ENCODE peak calls at places on chromosome 21, in seven cellular contexts. One of them, this sample, is unnamed.
A peak's percentile ranks its signal among the peaks of the same experiment; 100 is the strongest.

GRCh38 chr21:40300300-40300699 is 433.1 kb downstream of the PCP4 start:
- DNase-seq in transverse colon: no peak
- DNase-seq in HepG2: no peak
- DNase-seq in ovary: no peak
- DNase-seq in SK-N-SH: no peak
- DNase-seq in sigmoid colon: no peak
- DNase-seq in A549: no peak
- DNase-seq in this sample: no peak

GRCh38 chr21:21860888-21861287 is 862.7 kb downstream of the NCAM2 start:
- DNase-seq in transverse colon: no peak
- DNase-seq in HepG2: no peak
- DNase-seq in ovary: no peak
- DNase-seq in SK-N-SH: no peak
- DNase-seq in sigmoid colon: no peak
- DNase-seq in A549: no peak
- DNase-seq in this sample: no peak

GRCh38 chr21:42112857-42113256 is 41.7 kb downstream of the UMODL1 start:
- DNase-seq in transverse colon: no peak
- DNase-seq in HepG2: no peak
- DNase-seq in ovary: no peak
- DNase-seq in SK-N-SH: no peak
- DNase-seq in sigmoid colon: no peak
- DNase-seq in A549: no peak
- DNase-seq in this sample: no peak

GRCh38 chr21:25878334-25878733 is 143.6 kb downstream of the GABPA start:
- DNase-seq in transverse colon: no peak
- DNase-seq in HepG2: no peak
- DNase-seq in ovary: no peak
- DNase-seq in SK-N-SH: no peak
- DNase-seq in sigmoid colon: no peak
- DNase-seq in A549: no peak
- DNase-seq in this sample: no peak

GRCh38 chr21:41726058-41726558 is 40.7 kb downstream of the RIPK4 start:
- DNase-seq in transverse colon: no peak
- DNase-seq in HepG2: no peak
- DNase-seq in ovary: no peak
- DNase-seq in SK-N-SH: no peak
- DNase-seq in sigmoid colon: no peak
- DNase-seq in A549: no peak
- DNase-seq in this sample: no peak

GRCh38 chr21:42466700-42467612 is 29.1 kb downstream of the RSPH1 start:
- DNase-seq in transverse colon: peak; percentile 41
- DNase-seq in HepG2: peak; percentile 6
- DNase-seq in ovary: no peak
- DNase-seq in SK-N-SH: no peak
- DNase-seq in sigmoid colon: no peak
- DNase-seq in A549: peak; percentile 19
- DNase-seq in this sample: no peak

GRCh38 chr21:36630485-36631206 is 68.3 kb upstream of the SIM2 start:
- DNase-seq in transverse colon: peak; percentile 66
- DNase-seq in HepG2: peak; percentile 48
- DNase-seq in ovary: peak; percentile 28
- DNase-seq in SK-N-SH: peak; percentile 67
- DNase-seq in sigmoid colon: no peak
- DNase-seq in A549: peak; percentile 60
- DNase-seq in this sample: no peak

GRCh38 chr21:15421947-15422346 is 307.8 kb upstream of the USP25 start:
- DNase-seq in transverse colon: no peak
- DNase-seq in HepG2: no peak
- DNase-seq in ovary: no peak
- DNase-seq in SK-N-SH: no peak
- DNase-seq in sigmoid colon: no peak
- DNase-seq in A549: no peak
- DNase-seq in this sample: no peak

GRCh38 chr21:33578214-33578613 is 10.3 kb downstream of the DONSON start:
- DNase-seq in transverse colon: no peak
- DNase-seq in HepG2: no peak
- DNase-seq in ovary: no peak
- DNase-seq in SK-N-SH: no peak
- DNase-seq in sigmoid colon: no peak
- DNase-seq in A549: no peak
- DNase-seq in this sample: no peak

GRCh38 chr21:15826147-15826780 is 96.5 kb downstream of the USP25 start:
- DNase-seq in transverse colon: peak; percentile 26
- DNase-seq in HepG2: peak; percentile 72
- DNase-seq in ovary: no peak
- DNase-seq in SK-N-SH: peak; percentile 17
- DNase-seq in sigmoid colon: no peak
- DNase-seq in A549: peak; percentile 73
- DNase-seq in this sample: no peak

GRCh38 chr21:33451634-33452071 is 28.1 kb downstream of the TMEM50B start:
- DNase-seq in transverse colon: no peak
- DNase-seq in HepG2: peak; percentile 51
- DNase-seq in ovary: no peak
- DNase-seq in SK-N-SH: no peak
- DNase-seq in sigmoid colon: no peak
- DNase-seq in A549: peak; percentile 9
- DNase-seq in this sample: no peak

GRCh38 chr21:27734146-27734545 is 767.3 kb upstream of the ADAMTS5 start:
- DNase-seq in transverse colon: no peak
- DNase-seq in HepG2: no peak
- DNase-seq in ovary: no peak
- DNase-seq in SK-N-SH: no peak
- DNase-seq in sigmoid colon: no peak
- DNase-seq in A549: no peak
- DNase-seq in this sample: no peak

GRCh38 chr21:25324666-25325065 is 282.6 kb downstream of the MRPL39 start:
- DNase-seq in transverse colon: no peak
- DNase-seq in HepG2: no peak
- DNase-seq in ovary: no peak
- DNase-seq in SK-N-SH: no peak
- DNase-seq in sigmoid colon: no peak
- DNase-seq in A549: no peak
- DNase-seq in this sample: no peak

GRCh38 chr21:42148584-42148983 is 70.4 kb upstream of the ABCG1 start:
- DNase-seq in transverse colon: no peak
- DNase-seq in HepG2: no peak
- DNase-seq in ovary: no peak
- DNase-seq in SK-N-SH: no peak
- DNase-seq in sigmoid colon: peak; percentile 4
- DNase-seq in A549: no peak
- DNase-seq in this sample: no peak

GRCh38 chr21:42208801-42209490 is 10.0 kb upstream of the ABCG1 start:
- DNase-seq in transverse colon: no peak
- DNase-seq in HepG2: no peak
- DNase-seq in ovary: no peak
- DNase-seq in SK-N-SH: no peak
- DNase-seq in sigmoid colon: no peak
- DNase-seq in A549: no peak
- DNase-seq in this sample: no peak

GRCh38 chr21:22609802-22610201 is 1611.6 kb downstream of the NCAM2 start:
- DNase-seq in transverse colon: no peak
- DNase-seq in HepG2: no peak
- DNase-seq in ovary: no peak
- DNase-seq in SK-N-SH: no peak
- DNase-seq in sigmoid colon: no peak
- DNase-seq in A549: no peak
- DNase-seq in this sample: no peak

GRCh38 chr21:30515681-30516080 is 13.7 kb upstream of the KRTAP19-5 start:
- DNase-seq in transverse colon: no peak
- DNase-seq in HepG2: no peak
- DNase-seq in ovary: no peak
- DNase-seq in SK-N-SH: no peak
- DNase-seq in sigmoid colon: no peak
- DNase-seq in A549: no peak
- DNase-seq in this sample: no peak

GRCh38 chr21:25916226-25916625 is 181.5 kb downstream of the GABPA start:
- DNase-seq in transverse colon: no peak
- DNase-seq in HepG2: no peak
- DNase-seq in ovary: no peak
- DNase-seq in SK-N-SH: no peak
- DNase-seq in sigmoid colon: no peak
- DNase-seq in A549: no peak
- DNase-seq in this sample: no peak

DNA sequence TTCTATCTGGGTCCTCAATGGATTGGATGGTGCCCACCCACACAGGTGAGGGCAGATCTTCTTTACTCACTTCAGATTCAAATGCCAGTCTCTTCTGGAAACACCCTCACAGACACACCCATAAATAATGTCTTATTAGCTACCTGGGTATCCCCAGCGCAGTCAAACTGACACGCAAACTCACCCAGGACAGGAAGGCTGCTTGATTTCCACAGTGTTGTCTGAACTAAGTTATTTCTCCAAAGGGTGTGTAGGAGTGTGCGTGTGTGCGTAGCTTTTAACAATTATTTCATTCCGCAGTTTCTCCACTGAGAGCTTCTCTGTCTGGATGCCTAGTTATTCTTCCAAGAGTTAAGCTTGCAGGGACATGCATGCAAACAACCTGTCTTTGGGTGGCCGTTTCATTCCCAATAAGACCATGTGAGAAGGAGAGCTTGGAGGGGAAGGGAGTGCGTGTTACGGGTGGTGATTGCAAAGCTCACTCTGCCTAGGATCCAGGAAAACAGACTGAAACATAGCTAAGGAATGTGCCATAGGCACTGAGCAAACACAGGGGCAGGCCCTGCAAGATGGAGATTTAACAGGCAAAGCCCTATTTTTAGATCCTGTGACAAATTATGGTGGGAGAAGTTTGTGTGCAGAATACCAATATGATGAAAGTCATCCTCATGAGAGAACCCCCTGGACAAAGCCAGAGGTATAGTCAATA is 269.7 kb downstream of the DYRK1A start:
- DNase-seq in transverse colon: no peak
- DNase-seq in HepG2: no peak
- DNase-seq in ovary: no peak
- DNase-seq in SK-N-SH: no peak
- DNase-seq in sigmoid colon: no peak
- DNase-seq in A549: peak; percentile 68
- DNase-seq in this sample: no peak
- TF ChIP-seq EP300 in transverse colon: peak; percentile 73
- TF ChIP-seq EP300 in HepG2: no peak
- TF ChIP-seq EP300 in ovary: no peak
- TF ChIP-seq EP300 in SK-N-SH: no peak
- TF ChIP-seq EP300 in sigmoid colon: peak; percentile 76
- TF ChIP-seq EP300 in A549: no peak
- TF ChIP-seq EP300 in this sample: no peak

GRCh38 chr21:44575307-44576024 is 1.9 kb downstream of the KRTAP10-4 start:
- DNase-seq in transverse colon: no peak
- DNase-seq in HepG2: no peak
- DNase-seq in ovary: no peak
- DNase-seq in SK-N-SH: no peak
- DNase-seq in sigmoid colon: no peak
- DNase-seq in A549: no peak
- DNase-seq in this sample: no peak
- H3K9me3 ChIP-seq in transverse colon: no peaks in the 10 kb centered on the region
- H3K9me3 ChIP-seq in HepG2: peaks cover 14% of the 10 kb centered on the region
- H3K9me3 ChIP-seq in ovary: no peaks in the 10 kb centered on the region
- H3K9me3 ChIP-seq in SK-N-SH: no peaks in the 10 kb centered on the region
- H3K9me3 ChIP-seq in sigmoid colon: peaks cover 3% of the 10 kb centered on the region
- H3K9me3 ChIP-seq in A549: peaks cover 15% of the 10 kb centered on the region
- H3K9me3 ChIP-seq in this sample: no peaks in the 10 kb centered on the region

DNA sequence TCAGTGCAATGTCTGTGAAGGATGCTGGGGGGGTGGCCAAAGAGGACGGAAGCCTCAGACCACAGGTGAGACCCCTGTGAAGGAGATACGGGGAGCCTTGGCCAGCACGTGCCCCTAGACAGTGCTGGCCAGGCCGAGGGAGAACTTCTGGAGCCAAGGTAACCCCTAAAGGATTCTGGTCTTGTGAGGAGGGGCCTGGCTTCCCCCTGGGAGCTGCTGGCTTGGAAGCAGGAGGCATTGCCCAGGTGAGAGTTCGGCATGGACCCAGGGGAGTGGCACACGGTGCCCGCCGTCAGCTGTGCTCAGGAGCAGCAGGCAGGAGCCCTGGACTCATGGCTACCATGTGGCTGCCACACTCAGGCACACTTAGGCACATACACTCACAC is 1.3 kb upstream of the COL6A2 start:
- DNase-seq in transverse colon: no peak
- DNase-seq in HepG2: no peak
- DNase-seq in ovary: peak; percentile 35
- DNase-seq in SK-N-SH: no peak
- DNase-seq in sigmoid colon: peak; percentile 68
- DNase-seq in A549: no peak
- DNase-seq in this sample: peak; percentile 3
- TF ChIP-seq EP300 in transverse colon: no peak
- TF ChIP-seq EP300 in HepG2: no peak
- TF ChIP-seq EP300 in ovary: no peak
- TF ChIP-seq EP300 in SK-N-SH: no peak
- TF ChIP-seq EP300 in sigmoid colon: no peak
- TF ChIP-seq EP300 in A549: no peak
- TF ChIP-seq EP300 in this sample: no peak

GRCh38 chr21:9739240-9739639 is 782.1 kb upstream of the TPTE start:
- DNase-seq in transverse colon: no peak
- DNase-seq in HepG2: no peak
- DNase-seq in ovary: no peak
- DNase-seq in SK-N-SH: no peak
- DNase-seq in sigmoid colon: no peak
- DNase-seq in A549: no peak
- DNase-seq in this sample: no peak

GRCh38 chr21:9737871-9738520 is 783.4 kb upstream of the TPTE start:
- DNase-seq in transverse colon: no peak
- DNase-seq in HepG2: no peak
- DNase-seq in ovary: no peak
- DNase-seq in SK-N-SH: no peak
- DNase-seq in sigmoid colon: no peak
- DNase-seq in A549: no peak
- DNase-seq in this sample: no peak

GRCh38 chr21:9730866-9731265 is 790.5 kb upstream of the TPTE start:
- DNase-seq in transverse colon: no peak
- DNase-seq in HepG2: no peak
- DNase-seq in ovary: no peak
- DNase-seq in SK-N-SH: no peak
- DNase-seq in sigmoid colon: no peak
- DNase-seq in A549: no peak
- DNase-seq in this sample: no peak

GRCh38 chr21:9738527-9738926 is 782.9 kb upstream of the TPTE start:
- DNase-seq in transverse colon: no peak
- DNase-seq in HepG2: no peak
- DNase-seq in ovary: no peak
- DNase-seq in SK-N-SH: no peak
- DNase-seq in sigmoid colon: no peak
- DNase-seq in A549: no peak
- DNase-seq in this sample: no peak

DNA sequence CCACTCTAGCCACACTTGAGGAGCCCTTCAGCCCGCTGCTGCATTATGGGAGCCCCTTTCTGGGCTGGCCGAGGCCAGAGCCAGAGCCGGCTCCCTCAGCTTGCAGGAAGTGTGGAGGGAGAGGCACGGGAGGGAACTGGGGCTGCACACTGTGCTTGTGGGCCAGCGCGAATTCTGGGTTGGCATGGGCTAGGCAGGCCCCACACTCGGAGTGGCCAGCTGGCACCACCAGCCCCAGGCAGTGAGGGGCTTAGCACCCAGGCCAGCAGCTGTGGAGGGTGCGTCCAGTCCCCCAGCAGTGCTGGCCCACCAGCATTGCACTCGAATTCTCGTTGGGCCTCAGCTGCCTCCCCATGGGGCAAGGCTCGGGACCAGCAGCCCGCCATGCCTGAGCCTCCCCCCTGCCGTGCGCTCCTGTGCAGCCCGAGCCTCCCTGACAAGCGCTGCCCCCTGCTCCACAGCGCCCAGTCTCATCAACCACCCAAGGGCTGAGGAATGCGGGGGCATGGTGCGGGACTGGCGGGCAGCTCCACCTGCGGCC is 785.9 kb upstream of the TPTE start:
- DNase-seq in transverse colon: no peak
- DNase-seq in HepG2: no peak
- DNase-seq in ovary: no peak
- DNase-seq in SK-N-SH: no peak
- DNase-seq in sigmoid colon: no peak
- DNase-seq in A549: no peak
- DNase-seq in this sample: no peak
- H3K9me3 ChIP-seq in transverse colon: peaks cover 45% of the 10 kb centered on the region
- H3K9me3 ChIP-seq in HepG2: peaks cover 97% of the 10 kb centered on the region
- H3K9me3 ChIP-seq in ovary: peaks cover 6% of the 10 kb centered on the region
- H3K9me3 ChIP-seq in SK-N-SH: no peaks in the 10 kb centered on the region
- H3K9me3 ChIP-seq in sigmoid colon: peaks cover 3% of the 10 kb centered on the region
- H3K9me3 ChIP-seq in A549: no peaks in the 10 kb centered on the region
- H3K9me3 ChIP-seq in this sample: peaks cover 5% of the 10 kb centered on the region